ENCODE peak calls at places on chromosomes 4 and X, in nine cellular contexts. L is breast epithelium, U is GM12878, R is prostate gland, I is transverse colon, Q is stomach, J is SK-N-SH, N is HCT116, S is endothelial cell of umbilical vein. Y is an unnamed sample.
A peak's percentile ranks its signal among the peaks of the same experiment; 100 is the strongest.

GRCh38 chrX:131985526-131986049 is 37.5 kb upstream of the STK26 start:
- DNase-seq in L (no peak), U (no peak), R (peak; percentile 5), I (no peak), Q (no peak), J (no peak), N (no peak), S (no peak), Y (no peak)

GRCh38 chr4:41933997-41934812 is 1.0 kb upstream of the TMEM33 start:
- DNase-seq in L (no peak), U (no peak), R (no peak), I (no peak), Q (no peak), J (no peak), N (peak; percentile 16), S (no peak), Y (no peak)

GRCh38 chr4:124872659-124873058 is 160.1 kb upstream of the ANKRD50 start:
- DNase-seq in L (no peak), U (no peak), R (no peak), I (no peak), Q (no peak), J (no peak), N (no peak), S (no peak), Y (no peak)

GRCh38 chr4:127783026-127783769 is 1.1 kb downstream of the HSPA4L start:
- DNase-seq in L (peak; percentile 58), U (no peak), R (peak; percentile 73), I (peak; percentile 65), Q (peak; percentile 60), J (peak; percentile 46), N (peak; percentile 24), S (peak; percentile 89), Y (peak; percentile 87)

GRCh38 chrX:81202413-81202794 is 502 bp downstream of the SH3BGRL start:
- DNase-seq in L (no peak), U (no peak), R (no peak), I (no peak), Q (no peak), J (no peak), N (no peak), S (peak; percentile 46), Y (no peak)

GRCh38 chr4:164683040-164683439 is 70.9 kb upstream of the SMIM31 start:
- DNase-seq in L (no peak), U (no peak), R (no peak), I (no peak), Q (no peak), J (no peak), N (no peak), S (no peak), Y (no peak)

GRCh38 chr4:80127870-80128419 is 54.9 kb upstream of the ANTXR2 start:
- DNase-seq in L (no peak), U (no peak), R (no peak), I (no peak), Q (no peak), J (no peak), N (no peak), S (no peak), Y (no peak)

GRCh38 chrX:72572248-72573157 is at the start of gene HDAC8:
- DNase-seq in L (peak; percentile 54), U (peak; percentile 63), R (peak; percentile 53), I (peak; percentile 68), Q (peak; percentile 61), J (peak; percentile 80), N (peak; percentile 70), S (peak; percentile 85), Y (peak; percentile 74)

GRCh38 chr4:140094701-140095420 is 59.1 kb downstream of the MAML3 start:
- DNase-seq in L (peak; percentile 55), U (no peak), R (peak; percentile 55), I (peak; percentile 61), Q (peak; percentile 75), J (peak; percentile 65), N (no peak), S (peak; percentile 85), Y (peak; percentile 83)

GRCh38 chrX:33330798-33331197 is 119.4 kb upstream of the DMD start:
- DNase-seq in L (no peak), U (no peak), R (no peak), I (no peak), Q (no peak), J (no peak), N (no peak), S (no peak), Y (no peak)

GRCh38 chr4:179196511-179196910 is 1754.3 kb upstream of the AGA start:
- DNase-seq in L (no peak), U (no peak), R (no peak), I (no peak), Q (no peak), J (no peak), N (no peak), S (no peak), Y (no peak)

GRCh38 chrX:136431625-136432024 is 56.1 kb upstream of the BRS3 start:
- DNase-seq in L (no peak), U (no peak), R (no peak), I (no peak), Q (no peak), J (no peak), N (no peak), S (no peak), Y (no peak)

GRCh38 chr4:158671665-158671914 is at the start of gene C4orf46:
- DNase-seq in L (no peak), U (no peak), R (no peak), I (no peak), Q (no peak), J (no peak), N (no peak), S (no peak), Y (no peak)
- TF ChIP-seq POLR2AphosphoS5 in L (no peak), U (no peak), R (no peak), I (no peak), Q (no peak), J (peak; percentile 57), N (no peak), S (no peak), Y (no peak)

GRCh38 chr4:101328063-101328602 is 19.2 kb downstream of the PPP3CA start:
- DNase-seq in L (no peak), U (peak; percentile 64), R (no peak), I (no peak), Q (no peak), J (no peak), N (no peak), S (no peak), Y (no peak)
- H3K4me1 ChIP-seq in L (no peaks in the 10 kb centered on the region), U (peaks cover 13% of the 10 kb centered on the region), R (no peaks in the 10 kb centered on the region), I (no peaks in the 10 kb centered on the region), Q (peaks cover 51% of the 10 kb centered on the region), J (peaks cover 16% of the 10 kb centered on the region), N (no peaks in the 10 kb centered on the region), S (no peaks in the 10 kb centered on the region), Y (no peaks in the 10 kb centered on the region)

GRCh38 chr4:123406862-123407261 is 10.3 kb downstream of the SPRY1 start:
- DNase-seq in L (no peak), U (no peak), R (no peak), I (no peak), Q (no peak), J (no peak), N (no peak), S (no peak), Y (no peak)
- TF ChIP-seq POLR2AphosphoS5 in L (no peak), U (no peak), R (no peak), I (no peak), Q (no peak), J (no peak), N (no peak), S (no peak), Y (no peak)

GRCh38 chr4:169376421-169376820 is 105.7 kb upstream of the SH3RF1 start:
- DNase-seq in L (no peak), U (no peak), R (no peak), I (no peak), Q (no peak), J (no peak), N (no peak), S (no peak), Y (no peak)

GRCh38 chr4:169372791-169373190 is 102.0 kb upstream of the SH3RF1 start:
- DNase-seq in L (no peak), U (no peak), R (no peak), I (no peak), Q (no peak), J (no peak), N (no peak), S (no peak), Y (no peak)

GRCh38 chr4:169379688-169380087 is 108.9 kb upstream of the SH3RF1 start:
- DNase-seq in L (no peak), U (no peak), R (no peak), I (no peak), Q (no peak), J (no peak), N (no peak), S (no peak), Y (no peak)

GRCh38 chr4:169377367-169377766 is 106.6 kb upstream of the SH3RF1 start:
- DNase-seq in L (no peak), U (no peak), R (no peak), I (no peak), Q (no peak), J (no peak), N (no peak), S (no peak), Y (no peak)
- H3K4me1 ChIP-seq in L (no peaks in the 10 kb centered on the region), U (no peaks in the 10 kb centered on the region), R (no peaks in the 10 kb centered on the region), I (no peaks in the 10 kb centered on the region), Q (no peaks in the 10 kb centered on the region), J (no peaks in the 10 kb centered on the region), N (no peaks in the 10 kb centered on the region), S (no peaks in the 10 kb centered on the region), Y (no peaks in the 10 kb centered on the region)

DNA sequence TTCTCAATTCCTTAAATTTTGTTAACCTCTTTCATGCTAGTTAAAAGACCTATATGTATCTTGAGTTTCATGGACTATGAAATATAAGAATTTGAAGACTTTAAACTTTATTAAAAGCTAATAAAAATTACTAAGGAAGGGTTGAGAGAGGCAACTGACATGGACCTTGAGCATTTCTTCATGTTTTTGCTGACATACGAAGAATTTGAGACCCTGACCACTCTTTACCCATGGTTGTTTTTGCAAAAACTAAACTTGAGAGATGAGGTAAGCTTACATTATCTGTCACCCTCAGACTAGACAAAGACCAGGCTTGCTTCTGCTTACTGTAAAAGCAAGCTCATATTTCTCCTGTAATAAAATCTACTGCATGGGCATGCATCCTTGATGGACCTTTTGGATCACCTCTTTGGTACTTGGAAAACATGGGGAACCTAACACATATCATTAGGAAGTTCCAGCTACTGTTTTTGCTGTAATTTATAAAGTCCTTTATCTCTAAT is 338.2 kb upstream of the PABPC4L start:
- DNase-seq in L (no peak), U (no peak), R (no peak), I (no peak), Q (no peak), J (no peak), N (no peak), S (no peak), Y (no peak)
- TF ChIP-seq POLR2AphosphoS5 in L (no peak), U (no peak), R (no peak), I (peak; percentile 63), Q (no peak), J (no peak), N (no peak), S (no peak), Y (peak; percentile 92)

DNA sequence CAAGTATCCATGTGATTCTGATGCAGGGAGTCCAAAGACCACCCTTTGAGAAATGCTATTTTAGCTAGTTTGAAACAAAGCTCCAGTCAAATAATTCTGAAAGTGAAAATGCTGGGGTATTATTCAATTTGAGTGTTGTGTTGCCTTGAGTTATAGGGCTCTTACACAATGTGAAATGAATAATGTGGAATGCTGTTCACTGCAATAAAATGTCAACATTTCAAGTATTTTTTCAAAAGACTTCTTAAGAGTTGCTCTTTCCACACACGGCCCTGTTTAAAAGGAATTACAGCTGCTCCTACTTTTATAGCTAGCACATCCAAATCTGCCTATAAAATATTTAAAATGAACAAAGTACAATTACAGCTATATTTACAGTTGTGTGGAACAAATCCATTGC is 27.5 kb upstream of the PLS3 start:
- DNase-seq in L (no peak), U (no peak), R (no peak), I (no peak), Q (no peak), J (no peak), N (no peak), S (no peak), Y (no peak)
- H3K4me1 ChIP-seq in L (no peaks in the 10 kb centered on the region), U (no peaks in the 10 kb centered on the region), R (no peaks in the 10 kb centered on the region), I (no peaks in the 10 kb centered on the region), Q (no peaks in the 10 kb centered on the region), J (no peaks in the 10 kb centered on the region), N (no peaks in the 10 kb centered on the region), S (peaks cover 32% of the 10 kb centered on the region), Y (no peaks in the 10 kb centered on the region)

Y was measured in sigmoid colon.